ENCODE peak calls at places on chromosomes 6 and 20, in nine cellular contexts. L, A, Y, R, O, W, N, X and F are unnamed samples.

GRCh38 chr20:9215539-9215938 is 146.7 kb downstream of the PLCB4 start:
- DNase-seq in L (no peak), A (no peak), Y (no peak), R (no peak), O (no peak), W (peak; percentile 21), N (no peak), X (no peak), F (no peak)

GRCh38 chr6:53960311-53960710 is 150.9 kb upstream of the MLIP start:
- DNase-seq in L (no peak), A (no peak), Y (no peak), R (no peak), O (no peak), W (no peak), N (no peak), X (no peak), F (no peak)

GRCh38 chr6:70151616-70152015 is 151.3 kb downstream of the COL9A1 start:
- DNase-seq in L (no peak), A (no peak), Y (no peak), R (no peak), O (no peak), W (peak; percentile 4), N (no peak), X (no peak), F (no peak)

GRCh38 chr6:169472786-169473416 is 219.3 kb upstream of the THBS2 start:
- DNase-seq in L (no peak), A (no peak), Y (no peak), R (no peak), O (no peak), W (no peak), N (no peak), X (no peak), F (no peak)

GRCh38 chr6:163342571-163343539 is 71.7 kb upstream of the QKI start:
- DNase-seq in L (no peak), A (no peak), Y (no peak), R (no peak), O (no peak), W (no peak), N (no peak), X (no peak), F (no peak)

GRCh38 chr6:137823826-137824501 is 43.1 kb upstream of the TNFAIP3 start:
- DNase-seq in L (peak; percentile 51), A (peak; percentile 43), Y (no peak), R (no peak), O (no peak), W (peak; percentile 72), N (no peak), X (no peak), F (peak; percentile 22)

GRCh38 chr6:125983246-125983945 is 2.9 kb upstream of the TRMT11 start:
- DNase-seq in L (no peak), A (no peak), Y (no peak), R (no peak), O (no peak), W (peak; percentile 51), N (no peak), X (no peak), F (no peak)

GRCh38 chr6:108947114-108947854 is 99.1 kb downstream of the ARMC2 start:
- DNase-seq in L (no peak), A (no peak), Y (no peak), R (no peak), O (peak; percentile 80), W (peak; percentile 99), N (no peak), X (no peak), F (no peak)

GRCh38 chr6:33987531-33988021 is 158.3 kb downstream of the GRM4 start:
- DNase-seq in L (no peak), A (no peak), Y (no peak), R (no peak), O (no peak), W (no peak), N (no peak), X (no peak), F (no peak)

GRCh38 chr6:32968770-32969684 is 633 bp downstream of the BRD2 start:
- DNase-seq in L (peak; percentile 80), A (peak; percentile 80), Y (peak; percentile 9), R (peak; percentile 90), O (peak; percentile 91), W (peak; percentile 80), N (peak; percentile 84), X (peak; percentile 83), F (no peak)

GRCh38 chr6:32971581-32972352 is 3.4 kb downstream of the BRD2 start:
- DNase-seq in L (peak; percentile 99), A (peak; percentile 99), Y (peak; percentile 97), R (peak; percentile 98), O (peak; percentile 97), W (peak; percentile 100), N (peak; percentile 99), X (peak; percentile 99), F (peak; percentile 67)

GRCh38 chr6:32969685-32970412 is 1.5 kb downstream of the BRD2 start:
- DNase-seq in L (peak; percentile 79), A (peak; percentile 73), Y (peak; percentile 86), R (no peak), O (peak; percentile 79), W (peak; percentile 93), N (peak; percentile 80), X (peak; percentile 76), F (no peak)

GRCh38 chr6:32971245-32971580 is 2.8 kb downstream of the BRD2 start:
- DNase-seq in L (no peak), A (no peak), Y (no peak), R (no peak), O (no peak), W (no peak), N (no peak), X (no peak), F (no peak)

DNA sequence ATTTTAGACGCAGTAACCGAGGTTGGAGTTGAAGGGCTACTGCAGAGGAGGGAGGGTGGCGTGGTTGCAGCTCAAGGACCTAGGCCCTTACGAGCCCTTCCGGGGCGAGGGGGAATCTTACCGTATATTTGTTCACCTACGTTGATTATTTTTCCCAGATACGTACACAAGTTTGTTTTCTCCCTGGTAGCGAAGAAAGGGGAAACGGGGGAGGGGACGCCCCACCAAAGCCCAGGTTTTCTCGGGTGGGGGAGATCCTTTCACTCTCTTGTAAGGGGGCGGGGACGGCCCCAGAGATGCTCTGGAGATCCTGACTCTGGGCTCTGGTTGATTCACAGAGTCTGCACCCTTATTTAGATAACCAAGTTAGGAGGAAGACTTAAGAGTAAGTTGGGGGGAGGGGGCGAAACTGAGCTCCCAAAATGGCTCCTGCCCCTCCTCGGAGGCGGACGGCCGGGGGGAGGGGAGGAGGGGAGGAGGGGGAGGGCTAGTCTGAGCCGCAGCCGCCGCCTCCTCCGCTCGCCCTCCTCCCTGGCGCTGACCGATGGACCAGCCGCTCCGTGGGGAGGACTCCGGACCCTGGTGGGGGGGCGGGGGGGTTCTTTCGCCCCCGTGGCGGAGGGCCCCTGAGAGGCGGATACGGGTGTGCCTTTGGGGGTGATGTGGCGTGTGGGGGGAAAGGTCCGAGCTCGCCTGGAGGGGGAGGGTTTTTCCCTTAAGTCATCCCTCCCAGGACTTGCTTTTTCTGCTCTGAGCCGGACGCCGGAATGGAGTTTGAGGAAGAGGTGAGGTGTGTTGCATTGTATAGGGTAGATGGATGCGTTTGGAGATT is 2.2 kb downstream of the BRD2 start:
- DNase-seq in L (peak; percentile 91), A (peak; percentile 91), Y (peak; percentile 73), R (no peak), O (peak; percentile 69), W (peak; percentile 88), N (peak; percentile 89), X (peak; percentile 90), F (no peak)
- TF ChIP-seq CTCF in L (no peak), A (no peak), Y (no peak), R (no peak), O (no peak), W (no peak), N (no peak), X (no peak), F (no peak)

DNA sequence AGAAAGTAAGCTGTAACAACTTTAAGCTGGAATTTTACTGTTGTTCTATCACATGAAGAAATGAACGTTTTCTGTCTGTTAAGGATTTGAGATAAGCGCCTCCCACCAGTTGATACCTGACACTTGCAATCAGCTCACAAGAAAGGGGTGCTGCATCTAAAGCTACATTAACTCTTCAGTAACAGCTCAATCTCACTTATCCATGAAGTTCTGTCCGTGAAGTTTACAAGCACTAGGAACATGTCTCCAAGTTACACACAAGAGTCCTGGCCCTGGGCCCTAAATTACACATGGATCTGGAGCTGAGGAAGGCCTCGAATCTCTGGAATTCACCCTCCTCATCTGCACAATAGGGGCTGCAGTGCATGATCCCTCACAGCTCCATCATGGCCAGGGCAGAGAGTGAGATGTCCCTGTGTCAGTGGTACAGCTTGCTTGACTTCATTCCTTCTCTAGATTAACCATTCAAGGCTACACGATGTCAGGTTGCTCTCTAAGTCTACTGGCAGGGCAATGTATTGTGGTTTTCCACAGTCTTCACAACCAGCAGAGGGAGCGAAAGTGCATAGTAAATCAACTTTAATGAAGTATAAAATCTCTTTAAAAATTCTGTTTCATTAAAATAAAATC is 182.4 kb upstream of the MCHR2 start:
- DNase-seq in L (peak; percentile 26), A (no peak), Y (no peak), R (no peak), O (peak; percentile 3), W (peak; percentile 58), N (no peak), X (no peak), F (no peak)
- TF ChIP-seq CTCF in L (peak; percentile 57), A (no peak), Y (peak; percentile 14), R (no peak), O (no peak), W (peak; percentile 66), N (no peak), X (peak; percentile 19), F (peak; percentile 39)

GRCh38 chr6:83536034-83536646 is 23.8 kb downstream of the PRSS35 start:
- DNase-seq in L (peak; percentile 69), A (no peak), Y (no peak), R (no peak), O (no peak), W (peak; percentile 66), N (peak; percentile 60), X (no peak), F (no peak)
- TF ChIP-seq CTCF in L (peak; percentile 82), A (peak; percentile 54), Y (peak; percentile 66), R (no peak), O (peak; percentile 45), W (peak; percentile 74), N (peak; percentile 56), X (peak; percentile 70), F (peak; percentile 66)

GRCh38 chr6:5746392-5747140 is 260.2 kb downstream of the NRN1 start:
- DNase-seq in L (no peak), A (no peak), Y (no peak), R (peak; percentile 21), O (no peak), W (peak; percentile 19), N (no peak), X (no peak), F (no peak)
- TF ChIP-seq CTCF in L (peak; percentile 17), A (peak; percentile 29), Y (no peak), R (peak; percentile 69), O (no peak), W (peak; percentile 30), N (no peak), X (no peak), F (peak; percentile 40)